ENCODE peak calls at places on chromosomes 4 and X, in six cellular contexts. P is foreskin fibroblast, O is NCI-H1092 treated with DMSO at 0.1 percent for 48 hours, Y is epithelial cell of esophagus, N is GM10248, E is substantia nigra. J is an unnamed sample.

GRCh38 chr4:151862766-151863165 is 102.0 kb upstream of the GATB start:
- DNase-seq in P (peak), O (no peak), Y (peak), N (no peak), E (no peak), J (peak)

GRCh38 chr4:14596904-14597303 is 405.4 kb upstream of the CPEB2 start:
- DNase-seq in P (no peak), O (no peak), Y (peak), N (no peak), E (no peak), J (no peak)

GRCh38 chr4:90357117-90357710 is 230.0 kb downstream of the CCSER1 start:
- DNase-seq in P (peak), O (peak), Y (peak), N (peak), E (no peak), J (peak)

GRCh38 chrX:107429090-107429489 is 20.4 kb upstream of the FRMPD3 start:
- DNase-seq in P (no peak), O (peak), Y (peak), N (no peak), E (no peak), J (no peak)

GRCh38 chr4:102734591-102735385 is 26.0 kb downstream of the MANBA start:
- DNase-seq in P (peak), O (no peak), Y (peak), N (peak), E (no peak), J (peak)

GRCh38 chr4:123397276-123398150 is 918 bp downstream of the SPRY1 start:
- DNase-seq in P (peak), O (peak), Y (peak), N (peak), E (no peak), J (no peak)

GRCh38 chr4:183797445-183798248 is 107.5 kb upstream of the STOX2 start:
- DNase-seq in P (peak), O (no peak), Y (peak), N (no peak), E (no peak), J (no peak)

GRCh38 chr4:94332983-94333590 is 9.5 kb downstream of the HPGDS start:
- DNase-seq in P (no peak), O (no peak), Y (no peak), N (no peak), E (no peak), J (no peak)

GRCh38 chr4:87819281-87819919 is 13.4 kb upstream of the MEPE start:
- DNase-seq in P (peak), O (no peak), Y (peak), N (no peak), E (no peak), J (peak)

GRCh38 chr4:170697045-170697444 is 607.3 kb upstream of the AADAT start:
- DNase-seq in P (no peak), O (no peak), Y (no peak), N (no peak), E (no peak), J (no peak)

GRCh38 chrX:35786271-35786670 is 11.9 kb upstream of the MAGEB16 start:
- DNase-seq in P (no peak), O (no peak), Y (peak), N (no peak), E (no peak), J (no peak)

GRCh38 chrX:154526901-154527675 is 11.1 kb upstream of the FAM3A start:
- DNase-seq in P (peak), O (peak), Y (peak), N (peak), E (no peak), J (no peak)